ENCODE peak calls at places on chromosomes 12 and 14, in five cellular contexts. K is fibroblast of the aortic adventitia, U is prostate gland, Y is psoas muscle, O is kidney. I is an unnamed sample.

GRCh38 chr12:107304588-107305532 is 211.5 kb upstream of the CRY1 start:
- DNase-seq in K (no peak), U (no peak), Y (no peak), O (no peak), I (no peak)

GRCh38 chr14:77027538-77028383 is 747 bp downstream of the IRF2BPL start:
- DNase-seq in K (peak), U (peak), Y (peak), O (peak), I (no peak)

GRCh38 chr12:55927588-55928502 is at the start of gene PYM1:
- DNase-seq in K (peak), U (peak), Y (peak), O (peak), I (peak)

GRCh38 chr14:35747379-35747778 is 61.7 kb downstream of the RALGAPA1 start:
- DNase-seq in K (peak), U (peak), Y (no peak), O (no peak), I (no peak)

GRCh38 chr14:56813143-56813551 is 2.9 kb upstream of the OTX2 start:
- DNase-seq in K (no peak), U (no peak), Y (no peak), O (no peak), I (no peak)

GRCh38 chr14:103626150-103626850 is 2.7 kb upstream of the KLC1 start:
- DNase-seq in K (no peak), U (no peak), Y (no peak), O (peak), I (no peak)

GRCh38 chr12:92987846-92988621 is 58.9 kb upstream of the EEA1 start:
- DNase-seq in K (no peak), U (no peak), Y (peak), O (no peak), I (peak)

GRCh38 chr14:71523630-71524320 is 408.5 kb upstream of the RGS6 start:
- DNase-seq in K (peak), U (no peak), Y (no peak), O (no peak), I (peak)

GRCh38 chr14:54209501-54210231 is 187.1 kb upstream of the CDKN3 start:
- DNase-seq in K (peak), U (no peak), Y (no peak), O (no peak), I (no peak)

GRCh38 chr12:15276088-15276698 is 46.1 kb upstream of the PTPRO start:
- DNase-seq in K (peak), U (peak), Y (no peak), O (no peak), I (no peak)

GRCh38 chr12:8722286-8722685 is 24.5 kb downstream of the RIMKLB start:
- DNase-seq in K (no peak), U (no peak), Y (no peak), O (no peak), I (no peak)

GRCh38 chr12:3313655-3314305 is 177.2 kb upstream of the PRMT8 start:
- DNase-seq in K (no peak), U (no peak), Y (no peak), O (peak), I (no peak)

GRCh38 chr12:132479291-132479690 is 10.7 kb upstream of the FBRSL1 start:
- DNase-seq in K (no peak), U (no peak), Y (peak), O (peak), I (no peak)

GRCh38 chr14:57057803-57058202 is 210.9 kb downstream of the EXOC5 start:
- DNase-seq in K (no peak), U (no peak), Y (no peak), O (no peak), I (no peak)

GRCh38 chr14:96231731-96232130 is 24.3 kb upstream of the BDKRB1 start:
- DNase-seq in K (no peak), U (no peak), Y (no peak), O (no peak), I (no peak)

GRCh38 chr12:115135800-115136211 is 451.8 kb upstream of the TBX3 start:
- DNase-seq in K (peak), U (peak), Y (peak), O (peak), I (no peak)

GRCh38 chr14:24816011-24816928 is 182.3 kb upstream of the GZMB start:
- DNase-seq in K (peak), U (no peak), Y (no peak), O (no peak), I (no peak)

GRCh38 chr14:75213172-75213571 is 36.8 kb upstream of the TMED10 start:
- DNase-seq in K (no peak), U (no peak), Y (no peak), O (no peak), I (no peak)

GRCh38 chr12:46468159-46468558 is 95.6 kb upstream of the SLC38A2 start:
- DNase-seq in K (no peak), U (no peak), Y (peak), O (no peak), I (no peak)

GRCh38 chr12:54413284-54414190 is 5.5 kb downstream of the ITGA5 start:
- DNase-seq in K (no peak), U (no peak), Y (no peak), O (no peak), I (no peak)

GRCh38 chr14:78989246-78989645 is 819.1 kb downstream of the NRXN3 start:
- DNase-seq in K (no peak), U (no peak), Y (no peak), O (no peak), I (no peak)

GRCh38 chr14:65849558-65849957 is 437.0 kb downstream of the FUT8 start:
- DNase-seq in K (no peak), U (no peak), Y (no peak), O (no peak), I (no peak)

GRCh38 chr14:100708349-100709217 is 18.1 kb upstream of the DLK1 start:
- DNase-seq in K (peak), U (no peak), Y (peak), O (no peak), I (no peak)

GRCh38 chr12:41188841-41189394 is 798 bp downstream of the PDZRN4 start:
- DNase-seq in K (no peak), U (no peak), Y (no peak), O (no peak), I (no peak)

GRCh38 chr12:131827961-131828534 is at the start of gene MMP17:
- DNase-seq in K (peak), U (no peak), Y (peak), O (no peak), I (no peak)

GRCh38 chr12:102883204-102883799 is 33.7 kb downstream of the PAH start:
- DNase-seq in K (peak), U (peak), Y (peak), O (no peak), I (no peak)

GRCh38 chr14:46368275-46368674 is 283.3 kb downstream of the RPL10L start:
- DNase-seq in K (no peak), U (no peak), Y (no peak), O (no peak), I (no peak)

GRCh38 chr14:95285566-95285965 is 34.1 kb downstream of the CLMN start:
- DNase-seq in K (no peak), U (no peak), Y (no peak), O (no peak), I (no peak)

GRCh38 chr14:35336171-35337073 is 44.2 kb downstream of the PSMA6 start:
- DNase-seq in K (peak), U (peak), Y (peak), O (peak), I (no peak)

GRCh38 chr12:97912943-97913342 is 450.3 kb downstream of the RMST start:
- DNase-seq in K (no peak), U (no peak), Y (no peak), O (no peak), I (no peak)

GRCh38 chr14:27184371-27184901 is 586.6 kb upstream of the NOVA1 start:
- DNase-seq in K (no peak), U (no peak), Y (no peak), O (no peak), I (no peak)

GRCh38 chr12:123133701-123134100 is 17.2 kb downstream of the PITPNM2 start:
- DNase-seq in K (no peak), U (no peak), Y (no peak), O (no peak), I (no peak)

GRCh38 chr12:101877816-101878811 is 734 bp downstream of the DRAM1 start:
- DNase-seq in K (peak), U (peak), Y (peak), O (peak), I (no peak)

GRCh38 chr14:95138876-95139275 is 18.5 kb downstream of the DICER1 start:
- DNase-seq in K (no peak), U (no peak), Y (no peak), O (no peak), I (no peak)

GRCh38 chr12:109147954-109148353 is 31.6 kb downstream of the ACACB start:
- DNase-seq in K (peak), U (no peak), Y (peak), O (no peak), I (no peak)

GRCh38 chr12:76519538-76519937 is 40.0 kb downstream of the OSBPL8 start:
- DNase-seq in K (no peak), U (no peak), Y (no peak), O (no peak), I (no peak)

DNA sequence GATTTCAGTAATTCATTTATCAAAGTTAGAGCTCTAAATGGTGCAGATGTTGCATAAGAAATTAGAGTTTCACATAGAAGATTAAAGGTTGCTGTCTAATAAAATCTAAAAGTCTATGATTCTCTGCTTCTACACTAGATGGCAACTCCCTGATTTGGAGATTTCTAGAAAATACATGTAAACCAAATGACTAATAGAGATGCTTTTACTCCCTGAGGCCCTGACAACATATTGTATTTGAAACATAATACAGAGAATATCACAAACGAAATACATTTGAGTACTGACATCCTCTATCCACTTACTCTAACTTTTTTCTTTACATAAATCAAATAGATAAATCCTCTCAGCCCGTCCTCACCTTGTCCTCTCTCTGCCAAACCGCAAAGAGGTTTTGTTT is 91.4 kb downstream of the KCNA5 start:
- DNase-seq in K (no peak), U (no peak), Y (no peak), O (no peak), I (no peak)
- TF ChIP-seq CTCF in K (no peak), U (no peak), Y (no peak), O (no peak), I (no peak)

GRCh38 chr12:120687570-120688289 is 781 bp downstream of the MLEC start:
- DNase-seq in K (peak), U (no peak), Y (peak), O (no peak), I (no peak)

GRCh38 chr12:120688527-120689071 is 1.6 kb downstream of the MLEC start:
- DNase-seq in K (peak), U (no peak), Y (no peak), O (no peak), I (no peak)

GRCh38 chr12:120690978-120691377 is 4.0 kb downstream of the MLEC start:
- DNase-seq in K (no peak), U (no peak), Y (no peak), O (no peak), I (no peak)

GRCh38 chr12:120690083-120690450 is 3.1 kb downstream of the MLEC start:
- DNase-seq in K (no peak), U (no peak), Y (no peak), O (no peak), I (no peak)

GRCh38 chr12:120689397-120690082 is 2.6 kb downstream of the MLEC start:
- DNase-seq in K (no peak), U (no peak), Y (no peak), O (no peak), I (no peak)
- H3K4me3 ChIP-seq in K (peak), U (peak), Y (peak), O (peak), I (peak)

DNA sequence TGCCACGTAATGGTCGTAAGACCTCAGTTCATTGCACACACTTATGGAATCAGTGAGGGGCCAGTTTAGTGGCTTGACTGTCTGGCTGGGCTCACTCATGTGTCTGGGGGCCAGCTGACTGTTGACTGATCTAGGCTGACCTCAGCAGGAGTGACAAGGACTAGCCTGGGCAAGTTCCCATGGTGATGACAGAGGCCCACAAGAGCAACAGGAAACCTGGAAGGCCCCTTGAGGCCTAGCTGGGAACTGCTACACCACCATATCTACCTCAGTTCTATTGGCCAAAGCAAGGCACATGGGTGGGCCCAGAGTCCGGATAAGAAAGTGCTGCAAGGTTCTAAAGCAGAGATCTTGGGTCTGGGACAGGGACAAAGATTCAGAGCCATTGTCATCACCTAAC is 21.3 kb upstream of the RFLNA start:
- DNase-seq in K (peak), U (no peak), Y (no peak), O (no peak), I (peak)
- TF ChIP-seq CTCF in K (peak), U (peak), Y (no peak), O (no peak), I (peak)

GRCh38 chr12:19855876-19856275 is 416.6 kb downstream of the AEBP2 start:
- DNase-seq in K (peak), U (no peak), Y (no peak), O (no peak), I (no peak)

GRCh38 chr12:19850341-19851065 is 411.2 kb downstream of the AEBP2 start:
- DNase-seq in K (peak), U (no peak), Y (no peak), O (no peak), I (no peak)

GRCh38 chr12:19857197-19857596 is 417.9 kb downstream of the AEBP2 start:
- DNase-seq in K (no peak), U (no peak), Y (no peak), O (no peak), I (no peak)

GRCh38 chr12:19852100-19852855 is 413.0 kb downstream of the AEBP2 start:
- DNase-seq in K (no peak), U (no peak), Y (no peak), O (no peak), I (no peak)

GRCh38 chr12:19856389-19856788 is 417.1 kb downstream of the AEBP2 start:
- DNase-seq in K (peak), U (no peak), Y (no peak), O (no peak), I (no peak)
- H3K4me3 ChIP-seq in K (no peak), U (no peak), Y (no peak), O (no peak), I (no peak)

DNA sequence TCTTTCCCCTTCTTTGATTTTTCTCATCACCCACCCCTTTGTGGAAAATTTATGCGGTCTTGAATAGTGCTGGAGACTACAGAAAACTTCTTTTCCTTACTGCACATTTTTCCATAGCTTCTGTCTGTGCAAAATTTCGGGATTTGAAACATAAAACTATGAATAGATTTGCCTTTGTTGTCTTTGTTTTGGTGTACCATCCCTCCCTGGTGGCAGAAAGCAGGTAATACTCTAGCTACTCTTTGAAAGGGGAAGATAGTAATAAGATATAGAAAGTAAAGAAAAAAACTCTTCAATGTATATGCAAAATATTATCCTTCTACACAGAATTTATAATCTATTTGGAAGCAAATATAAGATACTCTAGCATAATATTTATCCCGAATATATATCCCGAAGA is 79.1 kb upstream of the LMO3 start:
- DNase-seq in K (peak), U (no peak), Y (no peak), O (no peak), I (no peak)
- TF ChIP-seq CTCF in K (peak), U (no peak), Y (no peak), O (no peak), I (no peak)

GRCh38 chr12:65828711-65829339 is 4.5 kb downstream of the HMGA2 start:
- DNase-seq in K (no peak), U (no peak), Y (no peak), O (no peak), I (no peak)

GRCh38 chr12:65827827-65828231 is 3.5 kb downstream of the HMGA2 start:
- DNase-seq in K (peak), U (no peak), Y (no peak), O (no peak), I (no peak)

GRCh38 chr12:65825323-65825572 is 965 bp downstream of the HMGA2 start:
- DNase-seq in K (no peak), U (no peak), Y (no peak), O (no peak), I (no peak)

GRCh38 chr12:65825573-65826512 is 1.6 kb downstream of the HMGA2 start:
- DNase-seq in K (peak), U (no peak), Y (no peak), O (peak), I (no peak)

DNA sequence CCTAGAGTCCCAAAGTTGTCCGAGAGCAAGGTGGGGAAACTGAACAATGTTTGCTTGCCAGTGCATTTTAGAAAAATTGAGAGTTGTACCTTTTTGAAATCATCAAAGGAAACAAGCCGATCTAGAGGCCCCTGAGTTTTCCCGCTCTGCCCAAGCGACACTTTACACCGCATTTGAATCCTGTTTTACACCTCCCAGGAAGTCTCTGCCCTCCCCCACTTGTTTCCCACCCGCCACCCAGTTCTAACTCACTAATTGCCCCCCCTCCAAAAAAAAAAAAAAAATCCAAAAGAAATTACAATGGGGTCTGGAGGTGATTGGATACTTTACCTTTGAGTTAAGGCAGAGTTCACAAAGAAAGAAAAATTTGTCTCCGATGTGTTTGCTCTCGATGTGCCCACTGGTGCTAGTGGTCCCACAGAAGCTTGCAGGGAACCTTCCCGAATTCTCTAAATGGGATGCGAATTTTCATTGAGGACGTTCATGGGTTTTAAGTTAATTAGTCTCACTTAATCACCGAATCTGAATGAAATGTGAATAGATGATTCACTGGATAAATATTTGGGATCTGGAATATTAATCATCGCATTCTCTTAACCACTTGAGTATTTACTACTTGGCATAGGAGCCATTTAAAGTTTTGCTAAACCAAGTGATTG is 2.4 kb downstream of the HMGA2 start:
- DNase-seq in K (peak), U (no peak), Y (no peak), O (no peak), I (no peak)
- H3K4me3 ChIP-seq in K (peak), U (no peak), Y (peak), O (no peak), I (no peak)

DNA sequence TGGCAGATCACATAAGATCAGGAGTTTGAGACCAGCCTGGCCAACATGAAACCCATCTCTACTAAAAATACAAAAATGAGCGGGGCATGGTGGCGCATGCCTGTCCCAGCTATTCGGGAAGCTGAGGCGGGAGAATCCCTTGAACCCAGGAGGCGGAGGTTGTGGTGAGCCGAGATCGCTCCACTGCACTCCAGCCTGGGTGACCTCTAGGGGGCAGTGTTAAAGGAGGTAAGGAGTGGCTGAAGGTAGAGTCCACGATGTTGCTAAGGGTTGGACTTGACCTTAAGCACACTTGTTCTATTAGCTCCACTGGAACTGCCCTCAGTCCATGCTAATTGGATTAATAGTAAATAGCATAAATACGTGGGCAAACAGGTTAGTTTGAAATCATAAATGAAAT is 62.4 kb upstream of the PSMC1 start:
- DNase-seq in K (no peak), U (no peak), Y (no peak), O (no peak), I (no peak)
- TF ChIP-seq CTCF in K (peak), U (no peak), Y (no peak), O (no peak), I (peak)

I was measured in GM12864.